ENCODE peak calls at places on chromosomes 4 and X, in four cellular contexts. F, G, V and K are unnamed samples.

GRCh38 chr4:92497141-92497540 is 193.4 kb downstream of the GRID2 start:
- DNase-seq in V (no peak), F (no peak), G (no peak), K (no peak)

GRCh38 chr4:133146574-133147198 is 2.4 kb upstream of the PCDH10 start:
- DNase-seq in F (peak), V (peak), G (no peak), K (no peak)

GRCh38 chr4:6472008-6472386 is 417 bp downstream of the PPP2R2C start:
- DNase-seq in F (no peak), G (no peak), V (peak), K (no peak)

GRCh38 chrX:129733335-129733734 is 5.4 kb upstream of the XPNPEP2 start:
- DNase-seq in F (no peak), G (no peak), V (no peak), K (no peak)

GRCh38 chr4:89755210-89755609 is 81.8 kb downstream of the SNCA start:
- DNase-seq in F (peak), G (no peak), V (no peak), K (no peak)

GRCh38 chr4:57191523-57192034 is 81.4 kb upstream of the IGFBP7 start:
- DNase-seq in G (no peak), F (no peak), V (no peak), K (no peak)

GRCh38 chr4:166421556-166422156 is 548.6 kb downstream of the TLL1 start:
- DNase-seq in V (no peak), F (peak), G (no peak), K (no peak)

GRCh38 chr4:185865901-185866328 is 53.9 kb upstream of the SORBS2 start:
- DNase-seq in F (peak), G (no peak), V (no peak), K (no peak)

GRCh38 chrX:17266171-17266570 is 108.8 kb upstream of the NHS start:
- DNase-seq in G (no peak), F (peak), V (no peak), K (no peak)

GRCh38 chrX:106039920-106040319 is 1.4 kb upstream of the SERPINA7 start:
- DNase-seq in V (no peak), F (no peak), G (no peak), K (no peak)

GRCh38 chrX:51837926-51838325 is 55.5 kb upstream of the MAGED1 start:
- DNase-seq in F (peak), G (peak), V (peak), K (peak)

GRCh38 chr4:38820329-38821061 is 15.9 kb upstream of the TLR1 start:
- DNase-seq in V (no peak), G (no peak), F (no peak), K (no peak)

GRCh38 chr4:5127556-5127955 is 76.3 kb downstream of the STK32B start:
- DNase-seq in V (no peak), F (no peak), G (no peak), K (no peak)

GRCh38 chr4:3807861-3808521 is 41.8 kb downstream of the ADRA2C start:
- DNase-seq in V (no peak), G (no peak), F (no peak), K (no peak)

GRCh38 chr4:163191999-163192398 is 25.3 kb upstream of the NAF1 start:
- DNase-seq in V (no peak), G (no peak), F (no peak), K (no peak)

GRCh38 chr4:181259081-181259480 is 984.1 kb upstream of the TENM3 start:
- DNase-seq in V (no peak), G (no peak), F (no peak), K (no peak)

GRCh38 chr4:92252846-92253245 is 50.9 kb upstream of the GRID2 start:
- DNase-seq in F (no peak), G (no peak), V (no peak), K (no peak)

GRCh38 chrX:108699368-108699767 is 37.0 kb downstream of the IRS4 start:
- DNase-seq in F (peak), V (no peak), G (no peak), K (peak)
- TF ChIP-seq CTCF in F (peak), V (no peak), G (peak), K (peak)

GRCh38 chr4:68960294-68961163 is 8.9 kb upstream of the UGT2A3 start:
- DNase-seq in F (peak), V (no peak), G (no peak), K (no peak)
- H3K4me3 ChIP-seq in F (no peak), V (no peak), G (no peak), K (no peak)

GRCh38 chr4:149690726-149691125 is 124.9 kb downstream of the IQCM start:
- DNase-seq in G (no peak), F (no peak), V (no peak), K (no peak)
- TF ChIP-seq CTCF in G (no peak), F (no peak), V (no peak), K (peak)

GRCh38 chr4:121150003-121150402 is 14.1 kb downstream of the TNIP3 start:
- DNase-seq in G (no peak), V (no peak), F (no peak), K (no peak)
- H3K4me3 ChIP-seq in G (no peak), V (no peak), F (no peak), K (no peak)

DNA sequence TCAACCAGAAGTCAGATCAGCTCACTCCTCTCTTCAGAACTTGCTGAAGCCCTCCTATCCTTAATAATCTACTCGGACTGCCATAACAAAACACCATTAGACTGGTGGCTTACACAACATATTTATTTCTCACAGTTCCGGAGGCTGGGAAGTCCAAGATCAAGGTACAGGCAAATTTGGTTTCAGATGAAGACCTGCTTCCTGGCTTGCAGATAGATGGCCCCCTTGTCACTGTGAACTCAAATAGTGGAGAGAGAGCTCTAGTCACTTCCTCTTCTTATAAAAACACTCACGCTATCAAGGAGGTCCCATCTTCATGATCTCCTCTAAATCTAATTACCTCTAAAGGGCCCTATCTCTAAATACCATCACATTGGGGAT is 125.1 kb downstream of the CAMK2D start:
- DNase-seq in F (no peak), V (no peak), G (peak), K (no peak)
- TF ChIP-seq CTCF in F (no peak), V (no peak), G (no peak), K (no peak)

GRCh38 chr4:130563185-130563890 is 1467.4 kb downstream of the C4orf33 start:
- DNase-seq in V (no peak), G (no peak), F (peak), K (no peak)
- H3K4me3 ChIP-seq in V (peak), G (no peak), F (peak), K (no peak)